ENCODE peak calls at places on chromosome 4, in four cellular contexts. A is K562, J is HL-60, H is GM12878. Q is an unnamed sample.

GRCh38 chr4:143294310-143294709 is 42.4 kb upstream of the GAB1 start:
- DNase-seq in H (no peak), A (no peak), J (no peak), Q (no peak)

GRCh38 chr4:181770971-181771370 is 472.2 kb upstream of the TENM3 start:
- DNase-seq in J (no peak), A (no peak), H (no peak), Q (no peak)

GRCh38 chr4:174170091-174170490 is 113.4 kb downstream of the FBXO8 start:
- DNase-seq in A (no peak), J (no peak), H (no peak), Q (no peak)

GRCh38 chr4:76804060-76804459 is 93.9 kb downstream of the SOWAHB start:
- DNase-seq in J (no peak), H (no peak), A (no peak), Q (no peak)

GRCh38 chr4:124937993-124938392 is 225.5 kb upstream of the ANKRD50 start:
- DNase-seq in J (no peak), H (no peak), A (no peak), Q (no peak)

GRCh38 chr4:2935762-2936743 is 27.2 kb downstream of the NOP14 start:
- DNase-seq in J (no peak), H (peak), A (peak), Q (no peak)

GRCh38 chr4:15451181-15451865 is 18.4 kb upstream of the CC2D2A start:
- DNase-seq in H (no peak), A (no peak), J (peak), Q (no peak)

GRCh38 chr4:57119054-57119651 is 9.0 kb upstream of the IGFBP7 start:
- DNase-seq in H (no peak), J (no peak), A (no peak), Q (no peak)

GRCh38 chr4:25908491-25908901 is 5.5 kb upstream of the SMIM20 start:
- DNase-seq in J (no peak), H (no peak), A (no peak), Q (no peak)

GRCh38 chr4:6566582-6567190 is 8.3 kb upstream of the MAN2B2 start:
- DNase-seq in J (no peak), A (no peak), H (no peak), Q (no peak)

GRCh38 chr4:24793219-24794005 is 2.0 kb upstream of the SOD3 start:
- DNase-seq in A (peak), J (no peak), H (no peak), Q (no peak)

GRCh38 chr4:55931833-55932232 is 16.9 kb upstream of the CEP135 start:
- DNase-seq in A (no peak), H (no peak), J (no peak), Q (no peak)

GRCh38 chr4:13535708-13536361 is 8.5 kb downstream of the NKX3-2 start:
- DNase-seq in A (no peak), H (no peak), J (no peak), Q (no peak)
- TF ChIP-seq SPI1 in A (no peak), H (no peak), J (no peak), Q (no peak)

GRCh38 chr4:54067163-54067562 is 2.8 kb upstream of the CHIC2 start:
- DNase-seq in J (no peak), A (no peak), H (no peak), Q (no peak)
- TF ChIP-seq POLR2AphosphoS5 in J (no peak), A (no peak), H (no peak), Q (no peak)

DNA sequence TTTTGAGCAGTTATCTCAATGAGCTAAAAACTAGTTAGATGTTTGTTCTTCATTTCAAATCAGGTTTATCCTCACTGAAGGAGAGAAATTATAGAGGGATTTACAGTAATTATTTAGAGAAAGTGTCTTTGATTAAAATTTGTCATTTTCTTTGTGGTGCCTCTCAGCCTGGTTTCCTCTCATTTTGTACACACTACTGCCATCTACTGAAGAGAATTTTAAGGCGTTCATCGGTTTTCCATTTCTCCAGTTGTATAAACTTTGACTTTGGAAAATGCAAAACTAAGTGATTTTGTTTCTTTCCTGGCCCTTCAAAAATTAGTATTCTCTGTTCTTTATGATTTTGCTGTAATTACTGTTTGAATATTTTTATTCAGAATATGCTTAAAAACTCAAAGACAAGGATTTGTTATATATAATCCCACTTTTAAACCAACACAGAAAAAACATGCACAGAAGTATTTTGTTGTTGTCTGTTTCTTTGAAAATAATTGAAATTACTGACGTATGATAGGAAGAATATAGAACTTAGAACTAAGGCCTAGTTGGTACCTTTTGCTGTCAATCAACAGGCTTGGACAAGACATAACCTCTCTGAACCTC is 34.4 kb upstream of the ANXA3 start:
- DNase-seq in H (no peak), J (no peak), A (peak), Q (no peak)
- TF ChIP-seq SPI1 in H (no peak), J (no peak), A (no peak), Q (no peak)

DNA sequence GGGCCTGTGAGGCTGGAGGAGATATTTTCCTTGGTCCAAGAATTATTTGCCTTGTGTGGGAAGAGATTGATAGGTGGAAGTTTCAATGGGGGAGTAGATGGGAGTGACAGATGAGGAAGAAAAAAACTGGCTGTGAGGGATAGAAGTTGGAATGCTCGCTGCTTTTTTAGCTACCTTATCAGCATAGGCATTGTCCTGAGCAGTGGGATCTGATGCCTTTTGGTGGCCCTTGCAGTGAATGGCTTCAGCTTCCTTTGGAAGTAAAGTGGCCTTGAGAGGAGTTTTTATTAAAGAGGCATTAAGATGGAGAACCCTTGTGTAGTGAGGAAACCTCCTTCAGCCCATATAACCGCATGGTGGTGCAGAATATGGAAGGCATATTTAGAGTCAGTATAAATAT is 16.0 kb downstream of the KLKB1 start:
- DNase-seq in H (no peak), J (no peak), A (no peak), Q (no peak)
- TF ChIP-seq POLR2AphosphoS5 in H (no peak), J (no peak), A (no peak), Q (no peak)

GRCh38 chr4:151666501-151666900 is 94.3 kb downstream of the GATB start:
- DNase-seq in A (no peak), J (no peak), H (no peak), Q (no peak)

GRCh38 chr4:151665022-151665421 is 95.8 kb downstream of the GATB start:
- DNase-seq in A (no peak), H (no peak), J (no peak), Q (no peak)

GRCh38 chr4:151661873-151662272 is 98.9 kb downstream of the GATB start:
- DNase-seq in A (no peak), J (no peak), H (no peak), Q (no peak)

GRCh38 chr4:151665442-151666127 is 95.2 kb downstream of the GATB start:
- DNase-seq in A (no peak), H (no peak), J (no peak), Q (no peak)

DNA sequence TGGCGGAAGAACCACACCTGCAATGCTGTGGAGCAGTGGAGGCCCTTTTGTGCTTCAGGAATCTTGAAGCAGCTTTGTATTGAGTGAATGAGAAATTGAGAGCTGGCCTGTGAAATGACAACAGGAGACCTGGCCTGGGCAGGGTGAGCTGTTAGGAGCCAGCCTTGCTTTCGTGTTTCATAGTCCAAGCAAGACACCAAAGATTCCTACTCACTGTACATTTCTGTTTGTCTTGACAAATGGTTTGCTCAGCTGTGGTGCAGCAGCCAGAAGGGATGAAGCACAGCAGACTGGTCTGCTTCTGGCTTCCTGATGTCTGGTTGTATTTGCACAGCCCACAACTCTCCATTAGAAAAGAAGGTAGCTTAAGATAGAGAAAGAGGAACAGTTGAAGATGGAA is 96.5 kb downstream of the GATB start:
- DNase-seq in A (no peak), H (no peak), J (no peak), Q (no peak)
- TF ChIP-seq SPI1 in A (no peak), H (no peak), J (peak), Q (no peak)

DNA sequence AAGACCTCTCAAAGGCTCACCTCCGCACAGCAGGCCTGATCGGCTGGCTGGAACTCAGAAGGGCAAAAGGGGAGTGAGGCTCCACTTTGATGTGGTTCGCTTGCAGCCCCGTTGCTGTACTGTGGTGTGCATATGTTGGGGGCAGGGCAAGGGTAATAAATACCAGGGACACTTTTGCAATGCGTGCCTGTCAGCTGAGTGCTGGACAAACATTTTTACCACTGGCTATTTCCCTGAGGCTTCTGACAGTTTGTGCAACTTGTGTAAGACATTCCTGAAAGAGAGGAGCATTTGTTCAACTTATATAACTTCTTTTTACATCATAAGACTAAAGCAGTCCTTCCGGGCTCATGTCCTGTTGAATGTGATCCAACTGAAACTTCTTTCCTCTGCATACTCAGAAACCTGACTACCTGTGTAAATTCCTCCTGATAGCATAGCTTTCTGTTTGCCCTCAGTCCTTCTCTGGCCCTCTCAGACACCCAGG is 82.3 kb downstream of the SPRY1 start:
- DNase-seq in A (peak), J (no peak), H (no peak), Q (no peak)
- TF ChIP-seq POLR2AphosphoS5 in A (no peak), J (no peak), H (no peak), Q (no peak)

GRCh38 chr4:183132865-183133264 is 33.8 kb downstream of the WWC2 start:
- DNase-seq in J (no peak), A (no peak), H (no peak), Q (no peak)

GRCh38 chr4:183130328-183131155 is 31.5 kb downstream of the WWC2 start:
- DNase-seq in J (no peak), H (no peak), A (no peak), Q (no peak)

GRCh38 chr4:183129675-183130074 is 30.6 kb downstream of the WWC2 start:
- DNase-seq in J (no peak), H (no peak), A (peak), Q (no peak)

GRCh38 chr4:183129125-183129524 is 30.1 kb downstream of the WWC2 start:
- DNase-seq in J (no peak), H (no peak), A (peak), Q (no peak)

GRCh38 chr4:183132081-183132480 is 33.0 kb downstream of the WWC2 start:
- DNase-seq in J (no peak), H (no peak), A (no peak), Q (no peak)
- TF ChIP-seq SPI1 in J (no peak), H (no peak), A (no peak), Q (no peak)

GRCh38 chr4:188783160-188783559 is 643.9 kb downstream of the TRIML1 start:
- DNase-seq in A (no peak), J (no peak), H (no peak), Q (no peak)
- TF ChIP-seq POLR2AphosphoS5 in A (no peak), J (no peak), H (no peak), Q (no peak)

GRCh38 chr4:153937289-153937688 is 148.4 kb upstream of the SFRP2 start:
- DNase-seq in H (no peak), A (peak), J (no peak), Q (no peak)
- TF ChIP-seq SPI1 in H (no peak), A (no peak), J (no peak), Q (no peak)

Q was measured in GM12891.